ENCODE peak calls at places on chromosomes 2 and 18, in nine cellular contexts. B is activated B cell treated with CpG ODN at 0.5 μM for 24 hours, O is Caco-2, X is foreskin fibroblast, J is BJ, E is prostate gland, Y is GM23338, I is upper lobe of right lung, V is cardiac muscle cell. C is an unnamed sample.

GRCh38 chr2:63790913-63791312 is 50.8 kb upstream of the UGP2 start:
- DNase-seq in V (no peak), E (no peak), J (peak), B (no peak), X (peak), O (no peak), Y (no peak), I (no peak), C (no peak)

GRCh38 chr2:147214900-147215299 is 629.9 kb upstream of the ACVR2A start:
- DNase-seq in B (no peak), I (no peak), V (peak), O (no peak), E (no peak), J (no peak), X (peak), Y (no peak), C (no peak)

GRCh38 chr18:48514786-48515185 is 24.0 kb upstream of the CTIF start:
- DNase-seq in X (no peak), V (no peak), Y (no peak), B (no peak), O (no peak), J (no peak), E (no peak), I (no peak), C (no peak)

GRCh38 chr2:20507166-20507692 is 60.4 kb downstream of the RHOB start:
- DNase-seq in E (no peak), X (no peak), J (no peak), Y (no peak), O (no peak), B (no peak), I (no peak), V (no peak), C (no peak)

GRCh38 chr2:15732341-15733077 is 140.8 kb downstream of the DDX1 start:
- DNase-seq in V (no peak), B (no peak), X (no peak), I (no peak), J (no peak), Y (no peak), O (no peak), E (no peak), C (no peak)

GRCh38 chr18:2657788-2658458 is 2.4 kb downstream of the SMCHD1 start:
- DNase-seq in B (no peak), Y (no peak), I (no peak), O (peak), V (no peak), J (peak), X (peak), E (peak), C (peak)

GRCh38 chr2:102841107-102841840 is 79.4 kb downstream of the TMEM182 start:
- DNase-seq in X (peak), E (peak), O (peak), I (no peak), B (no peak), J (no peak), Y (peak), V (peak), C (no peak)

GRCh38 chr2:133532919-133533318 is 35.3 kb downstream of the NCKAP5 start:
- DNase-seq in X (peak), E (no peak), V (no peak), Y (no peak), O (no peak), B (no peak), I (no peak), J (no peak), C (no peak)

GRCh38 chr2:130849896-130850787 is 13.4 kb downstream of the ARHGEF4 start:
- DNase-seq in I (no peak), Y (no peak), V (no peak), B (no peak), O (no peak), J (no peak), E (no peak), X (no peak), C (no peak)

GRCh38 chr2:40120021-40120420 is 331.9 kb downstream of the SLC8A1 start:
- DNase-seq in J (no peak), X (no peak), O (no peak), V (no peak), Y (no peak), E (no peak), B (no peak), I (no peak), C (no peak)

GRCh38 chr2:96324716-96325037 is 440 bp upstream of the ITPRIPL1 start:
- DNase-seq in X (no peak), J (no peak), I (no peak), E (no peak), O (no peak), B (no peak), Y (no peak), V (no peak), C (no peak)

GRCh38 chr2:48169066-48169724 is 262.9 kb upstream of the FBXO11 start:
- DNase-seq in E (no peak), J (peak), X (no peak), Y (no peak), B (no peak), V (no peak), I (no peak), O (no peak), C (no peak)

GRCh38 chr2:229231469-229231868 is 39.6 kb downstream of the PID1 start:
- DNase-seq in B (no peak), O (no peak), J (no peak), I (no peak), Y (no peak), V (no peak), E (no peak), X (no peak), C (no peak)

GRCh38 chr2:164700390-164700789 is 79.1 kb upstream of the GRB14 start:
- DNase-seq in O (no peak), J (no peak), Y (no peak), I (no peak), X (peak), B (no peak), E (no peak), V (no peak), C (no peak)

GRCh38 chr2:201414099-201415023 is 36.9 kb downstream of the TRAK2 start:
- DNase-seq in X (peak), B (no peak), O (no peak), I (no peak), J (no peak), V (no peak), Y (no peak), E (no peak), C (no peak)

GRCh38 chr2:173205375-173205774 is 129.7 kb downstream of the MAP3K20 start:
- DNase-seq in J (no peak), V (no peak), Y (no peak), E (peak), I (no peak), X (peak), B (no peak), O (no peak), C (peak)

GRCh38 chr2:207434903-207435302 is 94.9 kb upstream of the CREB1 start:
- DNase-seq in Y (no peak), O (no peak), I (no peak), J (no peak), B (no peak), V (no peak), X (no peak), E (no peak), C (no peak)

GRCh38 chr2:190137561-190137960 is 75.0 kb upstream of the MSTN start:
- DNase-seq in I (no peak), V (no peak), E (no peak), X (peak), Y (no peak), B (no peak), J (no peak), O (no peak), C (no peak)

GRCh38 chr18:58231930-58232329 is 187.9 kb downstream of the NEDD4L start:
- DNase-seq in E (no peak), X (peak), I (no peak), J (no peak), B (no peak), O (peak), V (no peak), Y (no peak), C (no peak)

GRCh38 chr2:74585406-74586182 is 31.1 kb downstream of the DOK1 start:
- DNase-seq in E (no peak), V (no peak), J (no peak), X (no peak), B (no peak), O (no peak), Y (no peak), I (peak), C (no peak)

GRCh38 chr18:57728941-57729511 is 74.1 kb downstream of the ATP8B1 start:
- DNase-seq in O (no peak), E (peak), I (no peak), B (no peak), Y (no peak), J (no peak), X (peak), V (no peak), C (no peak)

GRCh38 chr18:74803769-74804168 is 206.1 kb downstream of the ZNF407 start:
- DNase-seq in O (no peak), X (no peak), E (no peak), V (no peak), I (no peak), J (no peak), Y (peak), B (no peak), C (no peak)

GRCh38 chr2:19738707-19739106 is 163.1 kb downstream of the TTC32 start:
- DNase-seq in X (peak), B (no peak), J (peak), I (no peak), V (no peak), O (no peak), E (no peak), Y (no peak), C (peak)

GRCh38 chr2:100062315-100062714 is 80.1 kb downstream of the AFF3 start:
- DNase-seq in Y (no peak), B (no peak), E (no peak), X (no peak), J (no peak), I (no peak), O (no peak), V (no peak), C (no peak)

GRCh38 chr2:38444247-38444646 is 67.2 kb upstream of the ATL2 start:
- DNase-seq in Y (peak), B (no peak), V (no peak), I (no peak), E (no peak), X (peak), J (no peak), O (no peak), C (no peak)

GRCh38 chr2:40343904-40344303 is 108.0 kb downstream of the SLC8A1 start:
- DNase-seq in V (no peak), J (peak), O (no peak), Y (no peak), B (no peak), I (no peak), X (peak), E (no peak), C (no peak)

GRCh38 chr18:62566199-62566598 is 43.4 kb downstream of the ZCCHC2 start:
- DNase-seq in E (peak), Y (peak), J (no peak), V (peak), I (no peak), X (no peak), O (peak), B (no peak), C (no peak)

GRCh38 chr18:63590368-63590767 is 3.2 kb downstream of the SERPINB13 start:
- DNase-seq in X (peak), E (no peak), O (no peak), B (no peak), V (no peak), Y (no peak), J (no peak), I (peak), C (no peak)

GRCh38 chr2:162075689-162076132 is 1.7 kb upstream of the DPP4 start:
- DNase-seq in E (no peak), X (peak), O (no peak), B (no peak), Y (no peak), J (peak), I (no peak), V (no peak), C (no peak)

GRCh38 chr2:156536534-156536933 is 100.4 kb downstream of the GPD2 start:
- DNase-seq in V (no peak), B (no peak), I (no peak), X (no peak), Y (no peak), O (no peak), E (no peak), J (no peak), C (no peak)

GRCh38 chr2:68284896-68285295 is 32.6 kb upstream of the PPP3R1 start:
- DNase-seq in J (peak), I (no peak), O (no peak), X (peak), V (no peak), E (peak), B (no peak), Y (no peak), C (peak)

GRCh38 chr2:151363709-151364108 is 6.3 kb downstream of the TNFAIP6 start:
- DNase-seq in J (no peak), B (no peak), O (no peak), V (no peak), E (no peak), X (peak), Y (no peak), I (no peak), C (peak)

DNA sequence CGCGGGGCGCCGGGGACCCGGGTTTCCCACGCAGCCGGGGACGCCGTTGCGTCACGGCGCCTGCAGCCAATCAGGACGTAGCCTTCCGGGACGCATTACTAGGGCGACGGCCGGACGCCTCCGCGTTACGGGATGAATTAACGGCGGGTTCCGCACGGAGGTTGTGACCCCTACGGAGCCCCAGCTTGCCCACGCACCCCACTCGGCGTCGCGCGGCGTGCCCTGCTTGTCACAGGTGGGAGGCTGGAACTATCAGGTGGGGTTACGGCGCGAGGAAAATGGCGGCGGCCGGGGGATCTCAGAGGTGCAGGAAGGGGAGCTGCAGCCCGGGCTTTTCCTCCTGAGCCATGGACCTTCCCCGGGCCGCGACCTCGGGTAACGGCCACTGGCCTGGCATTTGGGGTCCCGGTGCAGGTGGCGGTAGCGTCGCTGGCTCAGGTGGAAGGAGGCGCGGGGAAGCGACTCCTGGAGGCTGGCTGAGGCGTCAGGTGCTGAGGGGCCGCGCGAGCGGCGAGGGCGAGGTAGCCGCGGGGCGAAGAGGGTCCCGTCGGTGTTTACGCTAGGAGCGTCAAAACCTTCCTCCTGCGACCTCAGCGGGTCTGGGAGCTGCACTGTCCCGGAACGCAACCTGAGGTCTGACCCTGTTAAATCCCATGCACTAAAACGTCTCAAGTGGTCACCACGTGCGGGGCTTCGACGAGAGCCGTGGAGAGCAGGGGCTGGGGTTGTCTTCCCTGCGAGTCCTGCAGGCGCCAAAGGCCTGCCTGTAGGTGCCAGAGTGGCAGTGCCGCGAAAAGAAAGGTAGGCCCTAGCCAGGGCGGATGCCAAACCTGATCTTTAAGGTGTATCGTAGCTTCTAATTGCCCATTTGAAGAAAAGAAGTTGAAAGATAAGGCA is at the start of gene LCLAT1:
- DNase-seq in X (peak), O (peak), E (peak), Y (peak), B (peak), V (peak), J (no peak), I (peak), C (no peak)
- TF ChIP-seq CTCF in X (no peak), O (peak), E (no peak), Y (no peak), B (no peak), V (no peak), J (peak), I (no peak), C (no peak)

GRCh38 chr2:178450574-178451429 is at the start of the genes PJVK and PRKRA:
- DNase-seq in V (peak), J (peak), I (peak), X (peak), E (peak), O (peak), B (peak), Y (peak), C (peak)
- TF ChIP-seq CTCF in V (no peak), J (no peak), I (no peak), X (no peak), E (peak), O (peak), B (no peak), Y (no peak), C (no peak)

GRCh38 chr2:34570266-34570872 is 971.3 kb upstream of the FAM98A start:
- DNase-seq in O (peak), I (no peak), B (no peak), Y (peak), V (peak), J (no peak), X (no peak), E (peak), C (no peak)
- TF ChIP-seq CTCF in O (peak), I (peak), B (no peak), Y (peak), V (no peak), J (no peak), X (no peak), E (no peak), C (no peak)

GRCh38 chr2:210655229-210655628 is 98.8 kb downstream of the CPS1 start:
- DNase-seq in V (no peak), E (no peak), I (no peak), X (no peak), B (no peak), J (no peak), Y (no peak), O (no peak), C (no peak)
- TF ChIP-seq CTCF in V (no peak), E (no peak), I (no peak), X (no peak), B (no peak), J (no peak), Y (no peak), O (no peak), C (no peak)

GRCh38 chr18:54950221-54950620 is 9.0 kb downstream of the CCDC68 start:
- DNase-seq in V (no peak), J (no peak), X (no peak), O (peak), E (no peak), Y (no peak), B (no peak), I (no peak), C (no peak)
- TF ChIP-seq CTCF in V (no peak), J (no peak), X (no peak), O (no peak), E (no peak), Y (peak), B (no peak), I (peak), C (no peak)

GRCh38 chr18:13492314-13492713 is 234.0 kb downstream of the FAM210A start:
- DNase-seq in V (no peak), B (no peak), I (no peak), O (no peak), Y (no peak), E (no peak), J (no peak), X (no peak), C (no peak)
- TF ChIP-seq CTCF in V (no peak), B (no peak), I (no peak), O (no peak), Y (no peak), E (no peak), J (no peak), X (no peak), C (no peak)

DNA sequence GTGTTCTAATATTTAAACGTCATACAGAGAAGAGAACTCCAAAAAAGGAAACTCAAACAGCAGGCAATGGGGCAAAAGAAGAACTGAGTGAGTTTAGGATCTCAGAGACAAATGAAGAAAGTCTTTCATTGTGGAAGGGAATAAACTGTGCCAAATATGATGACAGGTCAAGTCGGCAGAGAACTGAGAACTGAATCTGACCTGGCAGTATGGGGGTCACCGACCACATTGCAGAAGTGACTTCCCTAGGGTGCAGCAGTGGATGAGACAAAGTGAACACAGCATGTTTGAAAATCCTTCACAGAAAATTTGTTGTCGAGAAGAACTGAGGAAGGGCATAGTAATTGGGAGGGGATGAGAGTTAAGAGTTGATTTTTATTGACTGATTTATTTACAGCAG is 55.8 kb downstream of the TTC21B start:
- DNase-seq in Y (no peak), O (no peak), V (no peak), E (no peak), J (no peak), X (no peak), I (no peak), B (no peak), C (no peak)
- TF ChIP-seq CTCF in Y (no peak), O (no peak), V (no peak), E (no peak), J (no peak), X (no peak), I (no peak), B (no peak), C (no peak)

DNA sequence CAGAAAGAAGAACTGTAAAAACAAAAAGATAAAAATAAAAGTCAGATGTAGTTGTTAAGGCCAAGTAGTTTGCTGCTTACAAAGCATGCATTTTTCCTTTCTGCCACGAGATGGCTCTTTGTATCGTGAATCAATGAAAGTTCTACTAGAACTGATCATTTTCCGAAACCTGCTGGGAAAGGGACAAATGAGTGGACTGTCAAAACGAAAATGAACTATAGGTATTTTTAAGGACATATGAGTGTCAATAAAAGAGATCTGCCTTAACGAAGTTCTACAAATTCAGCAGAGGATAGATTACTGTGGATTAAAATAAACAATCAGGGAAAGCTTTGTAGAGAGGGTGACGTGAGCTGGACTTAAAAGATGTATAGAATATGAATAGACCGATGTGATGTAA is 15.0 kb upstream of the ELOA2 start:
- DNase-seq in E (no peak), Y (peak), B (no peak), J (no peak), O (no peak), X (peak), I (no peak), V (peak), C (peak)
- TF ChIP-seq CTCF in E (no peak), Y (peak), B (no peak), J (peak), O (peak), X (peak), I (peak), V (peak), C (peak)